ENCODE peak calls at places on chromosomes 6 and 20, in ten cellular contexts. W is progenitor cell of endocrine pancreas, Z is AG10803, J is WTC11, M is ovary, E is A673, I is GM10248, S is MCF 10A, X is fibroblast of lung, R is foreskin fibroblast. L is an unnamed sample.

GRCh38 chr6:95083506-95083905 is 493.8 kb upstream of the MANEA start:
- DNase-seq in S (no peak), J (no peak), I (no peak), M (no peak), E (no peak), Z (no peak), W (no peak), R (no peak), X (no peak), L (no peak)

GRCh38 chr6:153031335-153031955 is 28.9 kb upstream of the MTRF1L start:
- DNase-seq in J (no peak), E (no peak), R (peak; percentile 23), X (peak; percentile 43), S (peak; percentile 52), M (no peak), I (no peak), Z (peak; percentile 17), W (no peak), L (no peak)

GRCh38 chr6:135286962-135287525 is 105.9 kb downstream of the MYB start:
- DNase-seq in X (no peak), I (no peak), S (no peak), J (no peak), W (no peak), Z (no peak), E (no peak), R (no peak), M (no peak), L (no peak)

GRCh38 chr6:113651120-113651519 is 206.0 kb upstream of the MARCKS start:
- DNase-seq in I (no peak), E (no peak), Z (peak; percentile 20), R (no peak), S (no peak), X (peak; percentile 18), M (no peak), J (no peak), W (no peak), L (no peak)

GRCh38 chr6:91660893-91661292 is 1074.0 kb upstream of the MAP3K7 start:
- DNase-seq in E (no peak), S (no peak), X (no peak), Z (no peak), I (no peak), J (no peak), M (no peak), R (no peak), W (no peak), L (no peak)

GRCh38 chr6:11445146-11445545 is 92.4 kb upstream of the TMEM170B start:
- DNase-seq in I (no peak), M (no peak), Z (no peak), J (no peak), X (no peak), E (no peak), W (no peak), S (no peak), R (no peak), L (no peak)

GRCh38 chr20:63735859-63736718 is at the start of gene LIME1:
- DNase-seq in M (peak; percentile 39), E (no peak), R (no peak), I (peak; percentile 57), W (no peak), S (no peak), J (no peak), Z (no peak), X (no peak), L (no peak)

GRCh38 chr20:3046677-3047462 is 1.0 kb downstream of the MRPS26 start:
- DNase-seq in I (peak; percentile 43), M (no peak), W (peak; percentile 22), X (no peak), S (peak; percentile 39), E (no peak), R (no peak), Z (no peak), J (no peak), L (no peak)

GRCh38 chr6:125950293-125950692 is 6.3 kb upstream of the HINT3 start:
- DNase-seq in X (peak; percentile 68), R (peak; percentile 67), M (no peak), E (no peak), J (peak; percentile 47), Z (peak; percentile 31), S (peak; percentile 87), W (no peak), I (no peak), L (no peak)

GRCh38 chr6:26224940-26225847 is 138.0 kb downstream of the HFE start:
- DNase-seq in J (peak; percentile 86), I (no peak), X (peak; percentile 98), S (no peak), R (peak; percentile 81), Z (peak; percentile 88), E (no peak), W (no peak), M (peak; percentile 54), L (peak; percentile 68)
- TF ChIP-seq CTCF in J (no peak), I (no peak), X (no peak), S (no peak), R (peak; percentile 5), Z (peak; percentile 2), E (no peak), W (peak; percentile 55), M (no peak), L (peak; percentile 32)

GRCh38 chr6:121884621-121885020 is 449.2 kb downstream of the GJA1 start:
- DNase-seq in X (peak; percentile 24), S (no peak), I (no peak), J (no peak), R (no peak), E (no peak), W (no peak), Z (no peak), M (no peak), L (no peak)
- TF ChIP-seq CTCF in X (no peak), S (no peak), I (no peak), J (no peak), R (no peak), E (no peak), W (no peak), Z (no peak), M (no peak), L (no peak)

GRCh38 chr6:89951574-89952360 is 57.5 kb downstream of the GJA10 start:
- DNase-seq in S (peak; percentile 47), E (no peak), Z (no peak), R (no peak), I (no peak), W (no peak), X (peak; percentile 14), M (peak; percentile 51), J (peak; percentile 50), L (peak; percentile 20)
- TF ChIP-seq CTCF in S (no peak), E (no peak), Z (no peak), R (no peak), I (no peak), W (no peak), X (no peak), M (no peak), J (no peak), L (no peak)

DNA sequence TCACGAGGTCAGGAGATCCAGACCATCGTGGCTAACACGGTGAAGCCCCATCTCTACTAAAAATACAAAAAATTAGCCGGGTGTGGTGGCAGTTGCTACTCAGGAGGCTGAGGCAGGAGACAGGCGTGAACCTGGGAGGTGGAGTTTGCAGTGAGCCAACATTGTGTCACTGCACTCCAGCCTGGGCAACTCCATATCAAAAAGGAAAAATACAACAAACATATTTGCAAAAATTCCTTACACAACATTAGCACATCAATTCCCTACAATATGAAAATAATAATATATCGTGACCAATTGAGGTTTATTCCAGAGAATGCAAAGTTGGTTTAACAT is 38.8 kb upstream of the PLEKHG1 start:
- DNase-seq in E (no peak), S (peak; percentile 8), R (no peak), Z (no peak), I (no peak), W (no peak), M (no peak), X (no peak), J (no peak), L (no peak)
- TF ChIP-seq CTCF in E (no peak), S (no peak), R (no peak), Z (no peak), I (no peak), W (no peak), M (no peak), X (no peak), J (no peak), L (no peak)

GRCh38 chr6:157323114-157323923 is at the start of gene TMEM242:
- DNase-seq in M (peak; percentile 89), R (peak; percentile 94), J (peak; percentile 93), I (peak; percentile 88), X (peak; percentile 96), E (peak; percentile 95), Z (peak; percentile 93), S (peak; percentile 93), W (peak; percentile 86), L (peak; percentile 92)

GRCh38 chr6:157326979-157327378 is 3.7 kb upstream of the TMEM242 start:
- DNase-seq in S (no peak), M (no peak), X (no peak), E (no peak), R (no peak), Z (no peak), J (no peak), I (no peak), W (no peak), L (no peak)

GRCh38 chr6:157325069-157325805 is 1.9 kb upstream of the TMEM242 start:
- DNase-seq in Z (no peak), I (no peak), R (peak; percentile 28), M (no peak), E (peak; percentile 32), S (no peak), J (no peak), W (no peak), X (no peak), L (no peak)

GRCh38 chr6:157322792-157323113 is 566 bp downstream of the TMEM242 start:
- DNase-seq in S (no peak), M (no peak), J (no peak), X (no peak), R (no peak), E (no peak), I (no peak), W (no peak), Z (no peak), L (no peak)

GRCh38 chr6:157323924-157324276 is 581 bp upstream of the TMEM242 start:
- DNase-seq in W (peak; percentile 41), R (peak; percentile 87), S (peak; percentile 65), I (peak; percentile 41), J (peak; percentile 76), M (peak; percentile 83), E (peak; percentile 58), Z (peak; percentile 82), X (peak; percentile 87), L (peak; percentile 74)
- TF ChIP-seq CTCF in W (no peak), R (no peak), S (no peak), I (peak; percentile 22), J (no peak), M (no peak), E (no peak), Z (peak; percentile 40), X (no peak), L (no peak)

DNA sequence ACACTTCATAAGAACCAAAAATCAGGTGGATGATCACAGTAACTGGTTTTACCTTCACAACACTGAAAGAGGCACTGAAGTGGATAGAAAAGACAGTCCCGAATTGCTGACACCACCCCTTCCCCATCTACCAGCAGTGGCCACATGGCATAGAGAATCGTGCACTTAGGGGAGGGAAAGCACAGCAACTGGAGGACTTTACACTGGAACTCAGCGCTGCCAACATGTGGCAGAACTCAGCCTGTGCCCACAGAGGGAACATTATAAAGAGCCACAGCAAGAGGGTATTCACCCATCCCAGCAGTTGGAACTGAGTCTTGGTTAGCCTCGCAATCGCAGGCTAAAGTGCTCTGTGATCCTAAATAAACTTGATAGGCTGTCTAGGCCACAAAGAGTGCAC is 6.5 kb upstream of the KIAA1586 start:
- DNase-seq in M (no peak), E (peak; percentile 23), X (no peak), Z (no peak), J (peak; percentile 24), I (no peak), S (peak; percentile 20), R (no peak), W (no peak), L (no peak)
- TF ChIP-seq CTCF in M (no peak), E (peak; percentile 42), X (no peak), Z (no peak), J (no peak), I (no peak), S (no peak), R (peak; percentile 3), W (no peak), L (no peak)